ENCODE peak calls at places on chromosomes 4 and X, in eight cellular contexts. Y, A, R, K, I, E, F and Q are unnamed samples.

GRCh38 chr4:100149190-100149589 is 41.1 kb downstream of the DDIT4L start:
- DNase-seq in I (no peak), Y (no peak), A (no peak), R (no peak), F (no peak), K (no peak), E (no peak), Q (no peak)

GRCh38 chr4:158006973-158007372 is 165.9 kb downstream of the GASK1B start:
- DNase-seq in Y (peak), R (no peak), E (no peak), I (no peak), K (peak), A (peak), F (peak), Q (no peak)

GRCh38 chr4:31984872-31985271 is 1264.7 kb downstream of the PCDH7 start:
- DNase-seq in F (peak), Y (no peak), K (no peak), E (no peak), A (no peak), I (peak), R (no peak), Q (no peak)

GRCh38 chrX:71636438-71637252 is 18.3 kb upstream of the CXCR3 start:
- DNase-seq in R (no peak), I (no peak), Y (no peak), E (no peak), F (no peak), A (no peak), K (no peak), Q (no peak)

GRCh38 chr4:71732066-71732465 is 51.8 kb downstream of the GC start:
- DNase-seq in E (no peak), Y (no peak), I (no peak), A (no peak), K (no peak), F (no peak), R (no peak), Q (no peak)

GRCh38 chr4:87839309-87839946 is 6.7 kb downstream of the MEPE start:
- DNase-seq in R (no peak), K (peak), I (peak), F (peak), E (no peak), Y (no peak), A (peak), Q (no peak)

GRCh38 chr4:92101609-92102231 is 202.0 kb upstream of the GRID2 start:
- DNase-seq in R (no peak), I (no peak), Y (no peak), A (no peak), E (no peak), K (no peak), F (peak), Q (no peak)

GRCh38 chrX:76454456-76454927 is 27.0 kb downstream of the MAGEE1 start:
- DNase-seq in A (peak), F (peak), Y (no peak), E (no peak), I (peak), R (no peak), K (no peak), Q (no peak)

GRCh38 chr4:144589512-144589911 is 56.4 kb upstream of the HHIP start:
- DNase-seq in F (no peak), A (no peak), K (no peak), Y (no peak), E (no peak), R (no peak), I (no peak), Q (no peak)

GRCh38 chr4:76943129-76943620 is 6.4 kb upstream of the SEPTIN11 start:
- DNase-seq in K (no peak), F (no peak), Y (no peak), R (no peak), E (no peak), A (peak), I (no peak), Q (no peak)

GRCh38 chr4:16043820-16044554 is 39.8 kb downstream of the PROM1 start:
- DNase-seq in A (no peak), E (no peak), I (peak), Y (no peak), R (no peak), K (peak), F (no peak), Q (no peak)

GRCh38 chrX:13669246-13669689 is 16.3 kb downstream of the TCEANC start:
- DNase-seq in Y (peak), F (peak), I (peak), K (peak), A (peak), R (peak), E (no peak), Q (no peak)

GRCh38 chrX:41382699-41383645 is 49.0 kb downstream of the DDX3X start:
- DNase-seq in R (no peak), K (no peak), I (peak), A (peak), E (no peak), F (peak), Y (no peak), Q (no peak)

GRCh38 chr4:168868044-168868855 is 141.8 kb downstream of the CBR4 start:
- DNase-seq in I (no peak), R (no peak), A (peak), F (no peak), Y (no peak), K (no peak), E (no peak), Q (no peak)

GRCh38 chrX:45517090-45517973 is 316.7 kb upstream of the DIPK2B start:
- DNase-seq in R (no peak), F (no peak), K (no peak), A (peak), Y (no peak), E (no peak), I (no peak), Q (no peak)

GRCh38 chr4:6926681-6927478 is 17.3 kb downstream of the TBC1D14 start:
- DNase-seq in I (peak), A (no peak), Y (peak), R (peak), K (no peak), E (no peak), F (no peak), Q (peak)

GRCh38 chr4:45442466-45442865 is 681.4 kb downstream of the GABRG1 start:
- DNase-seq in F (no peak), R (no peak), K (no peak), E (no peak), Y (no peak), I (peak), A (no peak), Q (no peak)

GRCh38 chrX:118751950-118752783 is 24.8 kb downstream of the IL13RA1 start:
- DNase-seq in Y (no peak), I (no peak), R (no peak), K (no peak), F (peak), E (no peak), A (no peak), Q (no peak)

GRCh38 chrX:136656596-136656995 is 8.6 kb downstream of the CD40LG start:
- DNase-seq in F (no peak), K (no peak), I (no peak), Y (no peak), R (no peak), A (no peak), E (no peak), Q (no peak)

GRCh38 chrX:14936561-14936960 is 63.3 kb downstream of the MOSPD2 start:
- DNase-seq in F (no peak), K (peak), E (no peak), I (peak), A (peak), R (no peak), Y (no peak), Q (no peak)

GRCh38 chr4:89114100-89114499 is 2.8 kb downstream of the TIGD2 start:
- DNase-seq in R (no peak), Y (no peak), I (no peak), A (no peak), K (no peak), E (no peak), F (no peak), Q (no peak)

GRCh38 chr4:122826596-122827257 is at the start of gene FGF2:
- DNase-seq in F (peak), R (peak), Y (peak), K (peak), I (peak), E (peak), A (peak), Q (peak)

GRCh38 chr4:155667538-155668511 is 1.2 kb downstream of the GUCY1A1 start:
- DNase-seq in R (peak), I (peak), K (peak), F (no peak), A (peak), E (peak), Y (no peak), Q (peak)

GRCh38 chrX:37423864-37424569 is 74.9 kb downstream of the PRRG1 start:
- DNase-seq in K (no peak), Y (no peak), R (no peak), A (peak), F (no peak), I (no peak), E (no peak), Q (no peak)

GRCh38 chr4:101357751-101358150 is 10.4 kb upstream of the PPP3CA start:
- DNase-seq in A (peak), K (no peak), F (no peak), I (no peak), E (no peak), R (no peak), Y (no peak), Q (no peak)

GRCh38 chr4:53935780-53936179 is 128.6 kb downstream of the CHIC2 start:
- DNase-seq in I (no peak), R (no peak), Y (no peak), E (no peak), K (no peak), A (peak), F (no peak), Q (no peak)

GRCh38 chr4:73315091-73315490 is 56.5 kb upstream of the ANKRD17 start:
- DNase-seq in E (no peak), A (peak), I (no peak), R (no peak), K (no peak), F (no peak), Y (no peak), Q (no peak)

GRCh38 chr4:147640331-147640730 is 23.1 kb downstream of the TMEM184C start:
- DNase-seq in F (no peak), Y (no peak), E (no peak), R (no peak), K (no peak), I (no peak), A (peak), Q (no peak)

GRCh38 chrX:107743995-107744394 is 31.6 kb downstream of the TSC22D3 start:
- DNase-seq in E (no peak), A (no peak), I (no peak), F (no peak), K (no peak), Y (no peak), R (no peak), Q (no peak)

GRCh38 chr4:2673157-2673556 is 83.0 kb downstream of the TNIP2 start:
- DNase-seq in F (no peak), K (no peak), R (no peak), I (no peak), A (no peak), Y (no peak), E (no peak), Q (no peak)
- TF ChIP-seq CTCF in F (no peak), K (peak), R (no peak), I (peak), A (peak), Y (no peak), E (peak), Q (no peak)

DNA sequence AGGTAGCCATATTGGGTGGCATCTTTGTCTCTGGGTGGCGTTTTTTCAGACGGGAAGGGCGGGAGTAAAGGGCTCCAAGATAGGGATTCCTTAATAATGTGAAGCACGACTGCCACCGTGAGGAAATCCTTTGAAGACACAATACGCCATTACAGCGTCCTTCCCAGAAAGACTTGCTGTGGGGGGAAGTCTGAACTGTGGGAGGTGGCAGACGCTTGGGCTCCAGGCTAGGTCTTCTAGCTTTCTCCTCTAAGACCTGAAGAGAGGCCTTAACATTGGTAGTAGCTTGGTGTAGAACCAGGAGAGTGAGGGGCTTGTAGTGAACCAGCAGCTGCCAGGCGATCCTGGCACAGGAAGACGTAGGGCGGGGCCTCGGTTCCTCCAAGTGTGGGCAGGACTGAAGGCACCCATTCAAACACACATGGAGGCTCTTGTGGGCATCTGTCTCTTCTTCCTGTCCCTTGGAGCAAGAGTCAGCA is 197.3 kb downstream of the OR13H1 start:
- DNase-seq in E (no peak), K (peak), R (peak), Y (no peak), I (no peak), F (peak), A (no peak), Q (no peak)
- TF ChIP-seq CTCF in E (no peak), K (peak), R (no peak), Y (no peak), I (no peak), F (no peak), A (no peak), Q (no peak)

GRCh38 chr4:102687373-102687981 is 73.3 kb downstream of the MANBA start:
- DNase-seq in K (no peak), A (peak), I (no peak), F (no peak), Y (no peak), E (no peak), R (no peak), Q (no peak)
- TF ChIP-seq CTCF in K (no peak), A (no peak), I (no peak), F (no peak), Y (no peak), E (no peak), R (no peak), Q (no peak)

GRCh38 chr4:63906660-63907146 is 502.5 kb downstream of the TECRL start:
- DNase-seq in F (no peak), K (no peak), A (no peak), I (no peak), E (no peak), R (no peak), Y (no peak), Q (no peak)
- TF ChIP-seq CTCF in F (no peak), K (no peak), A (no peak), I (no peak), E (no peak), R (no peak), Y (no peak), Q (no peak)

GRCh38 chrX:106039920-106040319 is 1.4 kb upstream of the SERPINA7 start:
- DNase-seq in K (no peak), A (no peak), F (no peak), I (peak), E (no peak), Y (no peak), R (no peak), Q (no peak)
- TF ChIP-seq CTCF in K (no peak), A (no peak), F (no peak), I (peak), E (peak), Y (no peak), R (peak), Q (no peak)

DNA sequence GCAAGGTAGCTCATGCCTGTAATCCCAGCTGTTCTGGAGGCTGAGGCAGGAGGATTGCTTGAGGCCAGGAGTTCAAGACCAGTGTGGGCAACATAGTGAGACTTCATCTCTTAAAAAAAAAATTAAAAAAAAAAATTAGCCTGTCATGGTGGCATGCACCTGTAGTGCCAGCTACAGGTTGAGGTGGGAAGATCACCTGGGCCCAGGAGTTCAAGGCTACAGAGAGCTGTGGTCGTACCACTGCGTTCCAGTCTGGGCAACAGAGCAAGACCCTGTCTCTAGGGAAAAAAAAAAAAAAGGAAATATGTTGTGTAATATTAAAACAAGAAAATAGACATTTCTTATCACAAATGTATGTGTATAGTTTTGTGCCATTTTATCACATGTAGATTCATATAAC is 97.8 kb downstream of the LARP1B start:
- DNase-seq in Y (no peak), A (no peak), F (no peak), E (no peak), I (no peak), R (no peak), K (no peak), Q (no peak)
- TF ChIP-seq CTCF in Y (no peak), A (no peak), F (no peak), E (no peak), I (no peak), R (no peak), K (no peak), Q (no peak)

GRCh38 chr4:80434238-80434637 is 98.7 kb downstream of the CFAP299 start:
- DNase-seq in K (no peak), F (no peak), R (no peak), Y (no peak), E (no peak), A (peak), I (no peak), Q (no peak)
- TF ChIP-seq CTCF in K (no peak), F (no peak), R (no peak), Y (no peak), E (no peak), A (no peak), I (no peak), Q (no peak)

GRCh38 chr4:55409468-55410171 is 13.9 kb downstream of the TMEM165 start:
- DNase-seq in Y (no peak), A (peak), I (no peak), R (no peak), F (peak), K (no peak), E (no peak), Q (no peak)
- TF ChIP-seq CTCF in Y (no peak), A (peak), I (peak), R (no peak), F (no peak), K (no peak), E (peak), Q (no peak)